ENCODE peak calls at places on chromosome 3, in nine cellular contexts. One of them, this sample, is unnamed.
A peak's percentile ranks its signal among the peaks of the same experiment; 100 is the strongest.

GRCh38 chr3:186683996-186684395 is 18.2 kb downstream of the HRG start:
- DNase-seq in IMR-90: no peak
- DNase-seq in uterus: no peak
- DNase-seq in fibroblast of pulmonary artery: no peak
- DNase-seq in psoas muscle: no peak
- DNase-seq in stomach: no peak
- DNase-seq in HL-60: no peak
- DNase-seq in neural progenitor cell: peak; percentile 26
- DNase-seq in AG09309: no peak
- DNase-seq in this sample: no peak

GRCh38 chr3:171329759-171330158 is 130.4 kb downstream of the TNIK start:
- DNase-seq in IMR-90: no peak
- DNase-seq in uterus: no peak
- DNase-seq in fibroblast of pulmonary artery: no peak
- DNase-seq in psoas muscle: no peak
- DNase-seq in stomach: no peak
- DNase-seq in HL-60: no peak
- DNase-seq in neural progenitor cell: no peak
- DNase-seq in AG09309: no peak
- DNase-seq in this sample: no peak

GRCh38 chr3:79016587-79017380 is 751.0 kb downstream of the ROBO1 start:
- DNase-seq in IMR-90: peak; percentile 53
- DNase-seq in uterus: no peak
- DNase-seq in fibroblast of pulmonary artery: peak; percentile 29
- DNase-seq in psoas muscle: no peak
- DNase-seq in stomach: no peak
- DNase-seq in HL-60: no peak
- DNase-seq in neural progenitor cell: no peak
- DNase-seq in AG09309: no peak
- DNase-seq in this sample: peak; percentile 2

GRCh38 chr3:4837405-4837804 is 141.8 kb upstream of the BHLHE40 start:
- DNase-seq in IMR-90: no peak
- DNase-seq in uterus: no peak
- DNase-seq in fibroblast of pulmonary artery: no peak
- DNase-seq in psoas muscle: no peak
- DNase-seq in stomach: no peak
- DNase-seq in HL-60: no peak
- DNase-seq in neural progenitor cell: no peak
- DNase-seq in AG09309: no peak
- DNase-seq in this sample: no peak

GRCh38 chr3:116417151-116417550 is 28.1 kb downstream of the LSAMP start:
- DNase-seq in IMR-90: no peak
- DNase-seq in uterus: no peak
- DNase-seq in fibroblast of pulmonary artery: no peak
- DNase-seq in psoas muscle: no peak
- DNase-seq in stomach: no peak
- DNase-seq in HL-60: no peak
- DNase-seq in neural progenitor cell: no peak
- DNase-seq in AG09309: no peak
- DNase-seq in this sample: no peak

GRCh38 chr3:184726497-184726896 is 14.6 kb upstream of the MAGEF1 start:
- DNase-seq in IMR-90: no peak
- DNase-seq in uterus: no peak
- DNase-seq in fibroblast of pulmonary artery: no peak
- DNase-seq in psoas muscle: no peak
- DNase-seq in stomach: no peak
- DNase-seq in HL-60: no peak
- DNase-seq in neural progenitor cell: no peak
- DNase-seq in AG09309: no peak
- DNase-seq in this sample: no peak

GRCh38 chr3:64244011-64244942 is 19.0 kb upstream of the PRICKLE2 start:
- DNase-seq in IMR-90: no peak
- DNase-seq in uterus: no peak
- DNase-seq in fibroblast of pulmonary artery: no peak
- DNase-seq in psoas muscle: no peak
- DNase-seq in stomach: no peak
- DNase-seq in HL-60: no peak
- DNase-seq in neural progenitor cell: no peak
- DNase-seq in AG09309: no peak
- DNase-seq in this sample: peak; percentile 13

GRCh38 chr3:23288286-23288685 is 85.2 kb downstream of the UBE2E2 start:
- DNase-seq in IMR-90: peak; percentile 20
- DNase-seq in uterus: no peak
- DNase-seq in fibroblast of pulmonary artery: peak; percentile 43
- DNase-seq in psoas muscle: no peak
- DNase-seq in stomach: no peak
- DNase-seq in HL-60: no peak
- DNase-seq in neural progenitor cell: no peak
- DNase-seq in AG09309: no peak
- DNase-seq in this sample: no peak

GRCh38 chr3:14898929-14899328 is 48.5 kb upstream of the NR2C2 start:
- DNase-seq in IMR-90: no peak
- DNase-seq in uterus: no peak
- DNase-seq in fibroblast of pulmonary artery: no peak
- DNase-seq in psoas muscle: no peak
- DNase-seq in stomach: no peak
- DNase-seq in HL-60: no peak
- DNase-seq in neural progenitor cell: no peak
- DNase-seq in AG09309: no peak
- DNase-seq in this sample: no peak

GRCh38 chr3:11162401-11163345 is 8.4 kb downstream of the HRH1 start:
- DNase-seq in IMR-90: no peak
- DNase-seq in uterus: no peak
- DNase-seq in fibroblast of pulmonary artery: no peak
- DNase-seq in psoas muscle: no peak
- DNase-seq in stomach: no peak
- DNase-seq in HL-60: no peak
- DNase-seq in neural progenitor cell: no peak
- DNase-seq in AG09309: no peak
- DNase-seq in this sample: no peak

DNA sequence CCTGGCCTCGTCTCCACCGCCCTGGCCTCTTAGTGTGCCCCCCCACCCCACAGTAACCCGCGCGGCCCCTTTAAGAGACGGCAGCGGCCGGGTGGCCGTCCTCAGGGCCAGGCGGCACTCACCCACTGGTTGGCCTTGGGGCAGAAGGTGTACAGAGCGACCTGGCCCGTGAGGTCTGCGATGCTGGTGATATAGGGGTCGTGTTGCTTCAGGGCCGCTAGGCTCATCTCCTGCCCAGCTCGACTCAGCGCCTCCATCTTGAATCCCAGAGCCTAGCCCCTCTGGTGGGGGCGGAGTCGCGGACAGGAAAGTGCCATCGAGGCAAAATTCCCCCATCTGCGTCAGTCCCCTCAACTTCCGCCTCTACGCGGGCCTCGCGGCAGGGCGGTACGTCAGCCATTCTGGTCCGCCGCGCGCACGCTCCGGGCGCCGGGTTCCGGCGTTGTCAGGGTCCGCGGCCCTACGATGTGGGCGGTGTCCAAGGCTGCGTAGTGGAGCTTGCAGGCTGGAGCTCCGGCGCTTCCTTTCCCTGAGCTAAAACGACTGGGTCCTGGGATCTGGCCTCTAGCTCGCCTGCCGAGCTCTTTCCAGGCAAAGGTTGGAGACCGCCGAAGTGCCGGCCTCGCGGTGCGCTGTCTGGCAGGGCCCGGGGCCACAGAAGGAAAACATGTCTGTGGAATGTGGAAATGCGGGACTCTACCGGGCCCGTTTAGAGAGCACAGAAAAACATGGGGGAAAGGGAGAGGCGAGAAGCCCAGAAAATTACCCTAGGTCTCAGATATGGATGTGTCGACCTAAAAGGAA is at the start of gene DCP1A:
- DNase-seq in IMR-90: peak; percentile 97
- DNase-seq in uterus: peak; percentile 96
- DNase-seq in fibroblast of pulmonary artery: peak; percentile 97
- DNase-seq in psoas muscle: peak; percentile 97
- DNase-seq in stomach: peak; percentile 96
- DNase-seq in HL-60: peak; percentile 96
- DNase-seq in neural progenitor cell: peak; percentile 98
- DNase-seq in AG09309: peak; percentile 89
- DNase-seq in this sample: peak; percentile 94
- TF ChIP-seq CTCF in IMR-90: no peak
- TF ChIP-seq CTCF in uterus: no peak
- TF ChIP-seq CTCF in fibroblast of pulmonary artery: no peak
- TF ChIP-seq CTCF in psoas muscle: no peak
- TF ChIP-seq CTCF in stomach: no peak
- TF ChIP-seq CTCF in HL-60: no peak
- TF ChIP-seq CTCF in neural progenitor cell: peak; percentile 13
- TF ChIP-seq CTCF in AG09309: no peak
- TF ChIP-seq CTCF in this sample: no peak

GRCh38 chr3:197456271-197457091 is 99.3 kb downstream of the BDH1 start:
- DNase-seq in IMR-90: peak; percentile 87
- DNase-seq in uterus: peak; percentile 81
- DNase-seq in fibroblast of pulmonary artery: peak; percentile 91
- DNase-seq in psoas muscle: peak; percentile 92
- DNase-seq in stomach: peak; percentile 86
- DNase-seq in HL-60: peak; percentile 67
- DNase-seq in neural progenitor cell: peak; percentile 87
- DNase-seq in AG09309: peak; percentile 58
- DNase-seq in this sample: peak; percentile 71

GRCh38 chr3:197458906-197459470 is 96.8 kb downstream of the BDH1 start:
- DNase-seq in IMR-90: no peak
- DNase-seq in uterus: no peak
- DNase-seq in fibroblast of pulmonary artery: no peak
- DNase-seq in psoas muscle: no peak
- DNase-seq in stomach: no peak
- DNase-seq in HL-60: no peak
- DNase-seq in neural progenitor cell: no peak
- DNase-seq in AG09309: no peak
- DNase-seq in this sample: no peak

GRCh38 chr3:197450295-197450694 is 105.5 kb downstream of the BDH1 start:
- DNase-seq in IMR-90: no peak
- DNase-seq in uterus: no peak
- DNase-seq in fibroblast of pulmonary artery: no peak
- DNase-seq in psoas muscle: no peak
- DNase-seq in stomach: no peak
- DNase-seq in HL-60: no peak
- DNase-seq in neural progenitor cell: peak; percentile 47
- DNase-seq in AG09309: no peak
- DNase-seq in this sample: no peak

GRCh38 chr3:197458179-197458707 is 97.5 kb downstream of the BDH1 start:
- DNase-seq in IMR-90: peak; percentile 13
- DNase-seq in uterus: no peak
- DNase-seq in fibroblast of pulmonary artery: peak; percentile 25
- DNase-seq in psoas muscle: no peak
- DNase-seq in stomach: peak; percentile 45
- DNase-seq in HL-60: no peak
- DNase-seq in neural progenitor cell: no peak
- DNase-seq in AG09309: no peak
- DNase-seq in this sample: no peak

GRCh38 chr3:197454014-197454413 is 101.8 kb downstream of the BDH1 start:
- DNase-seq in IMR-90: no peak
- DNase-seq in uterus: no peak
- DNase-seq in fibroblast of pulmonary artery: peak; percentile 36
- DNase-seq in psoas muscle: no peak
- DNase-seq in stomach: no peak
- DNase-seq in HL-60: peak; percentile 6
- DNase-seq in neural progenitor cell: no peak
- DNase-seq in AG09309: no peak
- DNase-seq in this sample: no peak
- TF ChIP-seq CTCF in IMR-90: no peak
- TF ChIP-seq CTCF in uterus: no peak
- TF ChIP-seq CTCF in fibroblast of pulmonary artery: peak; percentile 19
- TF ChIP-seq CTCF in psoas muscle: peak; percentile 54
- TF ChIP-seq CTCF in stomach: no peak
- TF ChIP-seq CTCF in HL-60: no peak
- TF ChIP-seq CTCF in neural progenitor cell: peak; percentile 27
- TF ChIP-seq CTCF in AG09309: peak; percentile 33
- TF ChIP-seq CTCF in this sample: no peak

DNA sequence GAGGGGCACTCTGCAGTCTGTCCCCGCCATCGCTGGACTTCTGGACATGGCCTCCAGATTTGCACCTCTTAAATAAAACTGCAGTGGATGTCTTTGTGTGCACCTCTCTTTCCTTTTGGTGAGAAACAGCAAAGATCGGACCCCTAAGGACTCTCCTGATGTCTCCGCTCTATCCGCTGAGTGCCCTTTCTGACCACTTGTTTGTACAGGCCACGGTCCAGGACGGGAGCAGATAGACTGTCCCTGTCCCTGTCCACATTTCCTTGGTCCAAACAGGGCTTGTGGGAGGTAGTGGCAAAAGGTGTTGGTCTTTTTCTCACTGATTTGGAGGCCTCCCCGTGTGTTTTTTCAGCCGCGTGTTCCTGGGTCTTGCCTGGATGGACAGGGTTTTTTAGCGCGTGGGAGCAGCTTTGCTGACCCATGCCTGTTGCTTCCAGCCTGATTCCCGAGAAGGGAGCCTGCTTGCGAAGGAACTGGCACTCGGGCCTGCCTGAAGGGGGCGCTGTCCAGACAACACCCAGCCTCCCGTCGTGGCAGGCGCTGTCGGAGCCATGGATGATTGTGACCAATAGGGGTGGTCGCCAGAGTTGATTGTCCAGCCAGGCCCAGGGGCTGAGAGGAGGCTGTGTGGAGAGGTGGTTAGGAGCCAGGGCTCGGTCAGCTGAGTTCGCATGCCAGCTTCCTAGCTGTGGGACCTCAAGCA is 13.2 kb upstream of the STAB1 start:
- DNase-seq in IMR-90: peak; percentile 4
- DNase-seq in uterus: no peak
- DNase-seq in fibroblast of pulmonary artery: peak; percentile 31
- DNase-seq in psoas muscle: peak; percentile 67
- DNase-seq in stomach: no peak
- DNase-seq in HL-60: no peak
- DNase-seq in neural progenitor cell: peak; percentile 80
- DNase-seq in AG09309: no peak
- DNase-seq in this sample: no peak
- TF ChIP-seq CTCF in IMR-90: peak; percentile 35
- TF ChIP-seq CTCF in uterus: no peak
- TF ChIP-seq CTCF in fibroblast of pulmonary artery: peak; percentile 39
- TF ChIP-seq CTCF in psoas muscle: peak; percentile 35
- TF ChIP-seq CTCF in stomach: peak; percentile 10
- TF ChIP-seq CTCF in HL-60: no peak
- TF ChIP-seq CTCF in neural progenitor cell: peak; percentile 77
- TF ChIP-seq CTCF in AG09309: peak; percentile 53
- TF ChIP-seq CTCF in this sample: peak; percentile 28

DNA sequence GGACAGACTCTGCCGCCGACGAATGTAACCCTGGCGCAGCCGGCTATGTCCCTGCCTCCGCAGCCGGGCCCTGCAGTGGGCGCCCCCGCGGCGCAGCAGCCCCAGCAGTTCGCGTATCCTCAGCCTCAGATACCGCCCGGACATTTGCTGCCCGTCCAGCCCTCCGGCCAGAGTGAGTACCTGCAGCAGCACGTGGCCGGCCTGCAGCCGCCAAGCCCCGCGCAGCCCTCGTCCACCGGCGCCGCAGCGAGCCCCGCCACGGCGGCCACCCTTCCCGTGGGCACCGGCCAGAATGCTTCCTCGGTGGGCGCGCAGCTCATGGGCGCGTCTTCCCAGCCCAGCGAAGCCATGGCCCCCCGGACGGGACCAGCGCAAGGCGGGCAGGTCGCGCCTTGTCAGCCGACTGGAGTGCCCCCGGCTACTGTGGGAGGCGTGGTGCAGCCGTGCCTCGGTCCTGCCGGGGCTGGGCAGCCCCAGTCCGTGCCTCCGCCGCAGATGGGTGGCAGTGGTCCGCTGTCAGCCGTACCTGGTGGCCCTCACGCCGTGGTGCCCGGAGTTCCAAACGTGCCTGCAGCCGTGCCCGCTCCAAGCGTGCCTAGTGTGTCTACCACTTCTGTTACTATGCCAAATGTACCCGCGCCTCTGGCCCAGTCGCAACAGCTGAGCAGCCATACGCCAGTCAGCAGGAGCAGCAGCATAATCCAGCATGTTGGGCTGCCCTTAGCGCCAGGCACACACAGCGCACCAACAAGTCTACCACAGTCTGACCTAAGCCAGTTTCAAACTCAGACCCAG is 2.4 kb downstream of the TSC22D2 start:
- DNase-seq in IMR-90: peak; percentile 32
- DNase-seq in uterus: peak; percentile 26
- DNase-seq in fibroblast of pulmonary artery: peak; percentile 46
- DNase-seq in psoas muscle: peak; percentile 77
- DNase-seq in stomach: peak; percentile 46
- DNase-seq in HL-60: peak; percentile 48
- DNase-seq in neural progenitor cell: peak; percentile 43
- DNase-seq in AG09309: no peak
- DNase-seq in this sample: no peak
- TF ChIP-seq CTCF in IMR-90: no peak
- TF ChIP-seq CTCF in uterus: no peak
- TF ChIP-seq CTCF in fibroblast of pulmonary artery: no peak
- TF ChIP-seq CTCF in psoas muscle: no peak
- TF ChIP-seq CTCF in stomach: no peak
- TF ChIP-seq CTCF in HL-60: no peak
- TF ChIP-seq CTCF in neural progenitor cell: no peak
- TF ChIP-seq CTCF in AG09309: no peak
- TF ChIP-seq CTCF in this sample: no peak

This sample was measured in RWPE1.